ENCODE peak calls at places on chromosome 20, in six cellular contexts. One of them, this sample, is unnamed.

GRCh38 chr20:44598413-44599290 is 16.3 kb downstream of the PKIG start:
- DNase-seq in HepG2: no peak
- DNase-seq in spleen: peak; percentile 80
- DNase-seq in breast epithelium: no peak
- DNase-seq in endothelial cell of umbilical vein: peak; percentile 71
- DNase-seq in stomach: no peak
- DNase-seq in this sample: peak; percentile 42

GRCh38 chr20:20199338-20200160 is 147.2 kb downstream of the CFAP61 start:
- DNase-seq in HepG2: no peak
- DNase-seq in spleen: no peak
- DNase-seq in breast epithelium: no peak
- DNase-seq in endothelial cell of umbilical vein: no peak
- DNase-seq in stomach: no peak
- DNase-seq in this sample: peak; percentile 72

GRCh38 chr20:60104980-60105379 is 146.8 kb downstream of the CDH26 start:
- DNase-seq in HepG2: no peak
- DNase-seq in spleen: no peak
- DNase-seq in breast epithelium: no peak
- DNase-seq in endothelial cell of umbilical vein: no peak
- DNase-seq in stomach: no peak
- DNase-seq in this sample: no peak

GRCh38 chr20:31675828-31676533 is 38.3 kb downstream of the COX4I2 start:
- DNase-seq in HepG2: no peak
- DNase-seq in spleen: peak; percentile 80
- DNase-seq in breast epithelium: no peak
- DNase-seq in endothelial cell of umbilical vein: peak; percentile 57
- DNase-seq in stomach: no peak
- DNase-seq in this sample: no peak

GRCh38 chr20:57291003-57291402 is 24.6 kb upstream of the BMP7 start:
- DNase-seq in HepG2: no peak
- DNase-seq in spleen: no peak
- DNase-seq in breast epithelium: no peak
- DNase-seq in endothelial cell of umbilical vein: no peak
- DNase-seq in stomach: no peak
- DNase-seq in this sample: no peak

GRCh38 chr20:50724851-50725721 is 6.3 kb upstream of the PARD6B start:
- DNase-seq in HepG2: peak; percentile 54
- DNase-seq in spleen: peak; percentile 74
- DNase-seq in breast epithelium: peak; percentile 89
- DNase-seq in endothelial cell of umbilical vein: no peak
- DNase-seq in stomach: peak; percentile 41
- DNase-seq in this sample: no peak

GRCh38 chr20:33373735-33374605 is 27.3 kb downstream of the CDK5RAP1 start:
- DNase-seq in HepG2: peak; percentile 99
- DNase-seq in spleen: no peak
- DNase-seq in breast epithelium: peak; percentile 40
- DNase-seq in endothelial cell of umbilical vein: peak; percentile 11
- DNase-seq in stomach: no peak
- DNase-seq in this sample: no peak

GRCh38 chr20:56833427-56833826 is 204.3 kb downstream of the TFAP2C start:
- DNase-seq in HepG2: no peak
- DNase-seq in spleen: no peak
- DNase-seq in breast epithelium: no peak
- DNase-seq in endothelial cell of umbilical vein: no peak
- DNase-seq in stomach: no peak
- DNase-seq in this sample: no peak

GRCh38 chr20:17171750-17172149 is 55.1 kb upstream of the PCSK2 start:
- DNase-seq in HepG2: no peak
- DNase-seq in spleen: no peak
- DNase-seq in breast epithelium: no peak
- DNase-seq in endothelial cell of umbilical vein: no peak
- DNase-seq in stomach: no peak
- DNase-seq in this sample: no peak

GRCh38 chr20:23662276-23662870 is 24.6 kb upstream of the CST3 start:
- DNase-seq in HepG2: no peak
- DNase-seq in spleen: no peak
- DNase-seq in breast epithelium: no peak
- DNase-seq in endothelial cell of umbilical vein: no peak
- DNase-seq in stomach: no peak
- DNase-seq in this sample: no peak

GRCh38 chr20:23265226-23265625 is 85.4 kb upstream of the NXT1 start:
- DNase-seq in HepG2: no peak
- DNase-seq in spleen: peak; percentile 30
- DNase-seq in breast epithelium: no peak
- DNase-seq in endothelial cell of umbilical vein: no peak
- DNase-seq in stomach: no peak
- DNase-seq in this sample: no peak

GRCh38 chr20:258963-259362 is 1.4 kb downstream of the DEFB132 start:
- DNase-seq in HepG2: peak; percentile 67
- DNase-seq in spleen: no peak
- DNase-seq in breast epithelium: no peak
- DNase-seq in endothelial cell of umbilical vein: peak; percentile 40
- DNase-seq in stomach: no peak
- DNase-seq in this sample: no peak

GRCh38 chr20:24522452-24523330 is 53.3 kb downstream of the SYNDIG1 start:
- DNase-seq in HepG2: no peak
- DNase-seq in spleen: no peak
- DNase-seq in breast epithelium: no peak
- DNase-seq in endothelial cell of umbilical vein: no peak
- DNase-seq in stomach: no peak
- DNase-seq in this sample: no peak

GRCh38 chr20:43991982-43992381 is 77.3 kb downstream of the TOX2 start:
- DNase-seq in HepG2: no peak
- DNase-seq in spleen: no peak
- DNase-seq in breast epithelium: no peak
- DNase-seq in endothelial cell of umbilical vein: no peak
- DNase-seq in stomach: no peak
- DNase-seq in this sample: no peak

GRCh38 chr20:29740951-29741593 is 1516.4 kb upstream of the DEFB115 start:
- DNase-seq in HepG2: no peak
- DNase-seq in spleen: no peak
- DNase-seq in breast epithelium: no peak
- DNase-seq in endothelial cell of umbilical vein: no peak
- DNase-seq in stomach: peak; percentile 15
- DNase-seq in this sample: peak; percentile 71

GRCh38 chr20:33703498-33704137 is 16.5 kb downstream of the PXMP4 start:
- DNase-seq in HepG2: no peak
- DNase-seq in spleen: no peak
- DNase-seq in breast epithelium: no peak
- DNase-seq in endothelial cell of umbilical vein: no peak
- DNase-seq in stomach: no peak
- DNase-seq in this sample: no peak

GRCh38 chr20:2379511-2380229 is 1.0 kb upstream of the TGM6 start:
- DNase-seq in HepG2: no peak
- DNase-seq in spleen: no peak
- DNase-seq in breast epithelium: no peak
- DNase-seq in endothelial cell of umbilical vein: no peak
- DNase-seq in stomach: no peak
- DNase-seq in this sample: no peak

GRCh38 chr20:25283221-25283951 is 35.5 kb downstream of the PYGB start:
- DNase-seq in HepG2: no peak
- DNase-seq in spleen: peak; percentile 72
- DNase-seq in breast epithelium: peak; percentile 13
- DNase-seq in endothelial cell of umbilical vein: no peak
- DNase-seq in stomach: peak; percentile 24
- DNase-seq in this sample: peak; percentile 15

GRCh38 chr20:2421247-2421646 is 40.5 kb downstream of the TGM6 start:
- DNase-seq in HepG2: no peak
- DNase-seq in spleen: no peak
- DNase-seq in breast epithelium: no peak
- DNase-seq in endothelial cell of umbilical vein: no peak
- DNase-seq in stomach: no peak
- DNase-seq in this sample: no peak

GRCh38 chr20:51412991-51413471 is 129.5 kb downstream of the NFATC2 start:
- DNase-seq in HepG2: peak; percentile 82
- DNase-seq in spleen: no peak
- DNase-seq in breast epithelium: peak; percentile 41
- DNase-seq in endothelial cell of umbilical vein: peak; percentile 16
- DNase-seq in stomach: no peak
- DNase-seq in this sample: no peak

GRCh38 chr20:47392721-47393073 is 36.2 kb upstream of the ZMYND8 start:
- DNase-seq in HepG2: no peak
- DNase-seq in spleen: no peak
- DNase-seq in breast epithelium: no peak
- DNase-seq in endothelial cell of umbilical vein: no peak
- DNase-seq in stomach: no peak
- DNase-seq in this sample: no peak

GRCh38 chr20:47574616-47575401 is 73.1 kb downstream of the NCOA3 start:
- DNase-seq in HepG2: no peak
- DNase-seq in spleen: no peak
- DNase-seq in breast epithelium: no peak
- DNase-seq in endothelial cell of umbilical vein: peak; percentile 69
- DNase-seq in stomach: no peak
- DNase-seq in this sample: no peak

GRCh38 chr20:22577515-22578220 is 6.7 kb downstream of the FOXA2 start:
- DNase-seq in HepG2: peak; percentile 52
- DNase-seq in spleen: no peak
- DNase-seq in breast epithelium: no peak
- DNase-seq in endothelial cell of umbilical vein: no peak
- DNase-seq in stomach: peak; percentile 73
- DNase-seq in this sample: peak; percentile 81

GRCh38 chr20:12875510-12875909 is 133.3 kb upstream of the SPTLC3 start:
- DNase-seq in HepG2: peak; percentile 35
- DNase-seq in spleen: no peak
- DNase-seq in breast epithelium: no peak
- DNase-seq in endothelial cell of umbilical vein: no peak
- DNase-seq in stomach: no peak
- DNase-seq in this sample: no peak

GRCh38 chr20:43695571-43695970 is 28.7 kb downstream of the MYBL2 start:
- DNase-seq in HepG2: no peak
- DNase-seq in spleen: no peak
- DNase-seq in breast epithelium: no peak
- DNase-seq in endothelial cell of umbilical vein: no peak
- DNase-seq in stomach: no peak
- DNase-seq in this sample: no peak

GRCh38 chr20:37336369-37337207 is 9.4 kb upstream of the SRC start:
- DNase-seq in HepG2: no peak
- DNase-seq in spleen: peak; percentile 87
- DNase-seq in breast epithelium: no peak
- DNase-seq in endothelial cell of umbilical vein: no peak
- DNase-seq in stomach: no peak
- DNase-seq in this sample: peak; percentile 78

GRCh38 chr20:49394757-49395156 is 87.7 kb downstream of the KCNB1 start:
- DNase-seq in HepG2: no peak
- DNase-seq in spleen: no peak
- DNase-seq in breast epithelium: no peak
- DNase-seq in endothelial cell of umbilical vein: no peak
- DNase-seq in stomach: no peak
- DNase-seq in this sample: no peak

GRCh38 chr20:49394264-49394663 is 88.2 kb downstream of the KCNB1 start:
- DNase-seq in HepG2: no peak
- DNase-seq in spleen: peak; percentile 6
- DNase-seq in breast epithelium: no peak
- DNase-seq in endothelial cell of umbilical vein: no peak
- DNase-seq in stomach: no peak
- DNase-seq in this sample: no peak

GRCh38 chr20:49395183-49395582 is 87.3 kb downstream of the KCNB1 start:
- DNase-seq in HepG2: no peak
- DNase-seq in spleen: no peak
- DNase-seq in breast epithelium: no peak
- DNase-seq in endothelial cell of umbilical vein: no peak
- DNase-seq in stomach: no peak
- DNase-seq in this sample: peak; percentile 59

GRCh38 chr20:49396230-49396629 is 86.2 kb downstream of the KCNB1 start:
- DNase-seq in HepG2: no peak
- DNase-seq in spleen: no peak
- DNase-seq in breast epithelium: no peak
- DNase-seq in endothelial cell of umbilical vein: no peak
- DNase-seq in stomach: no peak
- DNase-seq in this sample: no peak

GRCh38 chr20:49395659-49396058 is 86.8 kb downstream of the KCNB1 start:
- DNase-seq in HepG2: no peak
- DNase-seq in spleen: no peak
- DNase-seq in breast epithelium: no peak
- DNase-seq in endothelial cell of umbilical vein: no peak
- DNase-seq in stomach: no peak
- DNase-seq in this sample: no peak
- H3K27ac ChIP-seq in HepG2: no peak overlapping the region
- H3K27ac ChIP-seq in spleen: no peak overlapping the region
- H3K27ac ChIP-seq in breast epithelium: no peak overlapping the region
- H3K27ac ChIP-seq in endothelial cell of umbilical vein: no peak overlapping the region
- H3K27ac ChIP-seq in stomach: peak overlapping the region; percentile 72
- H3K27ac ChIP-seq in this sample: peak overlapping the region; percentile 21

DNA sequence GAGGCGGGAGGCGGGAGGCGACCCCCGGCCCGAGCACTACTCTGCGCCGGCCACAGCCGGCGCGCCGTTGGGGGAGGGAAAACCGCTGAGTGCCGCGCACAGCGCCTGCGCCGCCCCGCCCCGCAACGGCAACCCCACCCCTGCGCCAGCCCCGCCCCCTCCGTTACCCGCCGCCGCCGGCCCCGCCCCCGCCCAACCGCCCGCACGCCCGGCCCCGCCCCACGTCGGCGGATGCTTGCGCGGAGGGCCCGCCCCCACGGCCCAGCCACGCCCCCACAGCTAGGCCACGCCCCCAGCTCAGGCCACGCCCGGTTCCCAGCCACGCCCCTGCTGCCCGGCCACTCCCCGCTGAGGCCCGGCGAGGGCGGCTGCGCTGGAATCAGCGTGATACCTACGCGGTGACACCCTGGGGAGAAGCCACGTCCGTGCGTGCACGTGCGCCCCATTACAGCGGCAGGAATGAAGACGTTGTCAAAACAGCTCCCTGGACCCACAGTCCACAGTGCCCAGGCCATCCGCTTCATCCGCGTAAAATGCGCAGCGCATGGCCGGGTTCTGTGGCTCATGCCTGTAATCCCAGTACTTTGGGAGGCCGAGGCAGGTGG is at the start of gene TCFL5:
- DNase-seq in HepG2: peak; percentile 88
- DNase-seq in spleen: peak; percentile 98
- DNase-seq in breast epithelium: peak; percentile 78
- DNase-seq in endothelial cell of umbilical vein: peak; percentile 86
- DNase-seq in stomach: peak; percentile 93
- DNase-seq in this sample: peak; percentile 99
- H3K4me1 ChIP-seq in HepG2: peaks cover 44% of the 10 kb centered on the region
- H3K4me1 ChIP-seq in spleen: peaks cover 18% of the 10 kb centered on the region
- H3K4me1 ChIP-seq in breast epithelium: no peaks in the 10 kb centered on the region
- H3K4me1 ChIP-seq in endothelial cell of umbilical vein: peaks cover 10% of the 10 kb centered on the region
- H3K4me1 ChIP-seq in stomach: peaks cover 8% of the 10 kb centered on the region
- H3K4me1 ChIP-seq in this sample: peaks cover 14% of the 10 kb centered on the region

GRCh38 chr20:45639687-45640086 is 8.6 kb upstream of the WFDC9 start:
- DNase-seq in HepG2: no peak
- DNase-seq in spleen: no peak
- DNase-seq in breast epithelium: no peak
- DNase-seq in endothelial cell of umbilical vein: no peak
- DNase-seq in stomach: no peak
- DNase-seq in this sample: no peak
- TF ChIP-seq POLR2AphosphoS5 in HepG2: no peak
- TF ChIP-seq POLR2AphosphoS5 in spleen: no peak
- TF ChIP-seq POLR2AphosphoS5 in breast epithelium: no peak
- TF ChIP-seq POLR2AphosphoS5 in endothelial cell of umbilical vein: no peak
- TF ChIP-seq POLR2AphosphoS5 in stomach: no peak
- TF ChIP-seq POLR2AphosphoS5 in this sample: no peak

GRCh38 chr20:46171909-46172308 is 53.8 kb downstream of the CD40 start:
- DNase-seq in HepG2: no peak
- DNase-seq in spleen: no peak
- DNase-seq in breast epithelium: no peak
- DNase-seq in endothelial cell of umbilical vein: no peak
- DNase-seq in stomach: no peak
- DNase-seq in this sample: no peak
- H3K27ac ChIP-seq in HepG2: no peak overlapping the region
- H3K27ac ChIP-seq in spleen: no peak overlapping the region
- H3K27ac ChIP-seq in breast epithelium: no peak overlapping the region
- H3K27ac ChIP-seq in endothelial cell of umbilical vein: no peak overlapping the region
- H3K27ac ChIP-seq in stomach: no peak overlapping the region
- H3K27ac ChIP-seq in this sample: no peak overlapping the region

GRCh38 chr20:4808872-4809271 is 87.2 kb downstream of the PRND start:
- DNase-seq in HepG2: no peak
- DNase-seq in spleen: no peak
- DNase-seq in breast epithelium: no peak
- DNase-seq in endothelial cell of umbilical vein: no peak
- DNase-seq in stomach: no peak
- DNase-seq in this sample: no peak
- H3K4me1 ChIP-seq in HepG2: no peaks in the 10 kb centered on the region
- H3K4me1 ChIP-seq in spleen: peaks cover 83% of the 10 kb centered on the region
- H3K4me1 ChIP-seq in breast epithelium: no peaks in the 10 kb centered on the region
- H3K4me1 ChIP-seq in endothelial cell of umbilical vein: peaks cover 13% of the 10 kb centered on the region
- H3K4me1 ChIP-seq in stomach: peaks cover 6% of the 10 kb centered on the region
- H3K4me1 ChIP-seq in this sample: peaks cover 64% of the 10 kb centered on the region